ENCODE peak calls at places on chromosomes 5 and 9, in six cellular contexts. I is K562, A is HCT116, N is upper lobe of left lung, G is Panc1, D is GM12878. U is an unnamed sample. For H3K27me3, the result is how much of the 10 kb centered on the place peaks cover.

GRCh38 chr5:9375756-9376155 is 170.1 kb downstream of the SEMA5A start:
- ATAC-seq in I (no peak), A (no peak), N (no peak), G (no peak), D (no peak), U (no peak)

GRCh38 chr5:54785729-54786548 is 199.5 kb downstream of the ESM1 start:
- ATAC-seq in I (peak), A (no peak), N (peak), G (no peak), D (peak), U (peak)

GRCh38 chr5:141525659-141526058 is 36.8 kb downstream of the PCDHGC5 start:
- ATAC-seq in I (no peak), A (no peak), N (no peak), G (no peak), D (no peak), U (no peak)

GRCh38 chr9:133060417-133060841 is 1.4 kb upstream of the CEL start:
- ATAC-seq in I (peak), A (no peak), N (no peak), G (no peak), D (peak), U (no peak)

GRCh38 chr5:83029912-83030311 is 47.3 kb downstream of the TMEM167A start:
- ATAC-seq in I (peak), A (no peak), N (no peak), G (no peak), D (no peak), U (peak)

GRCh38 chr5:32145378-32145777 is 28.7 kb downstream of the GOLPH3 start:
- ATAC-seq in I (peak), A (no peak), N (no peak), G (no peak), D (no peak), U (no peak)

GRCh38 chr5:136957428-136957827 is 541.7 kb downstream of the SPOCK1 start:
- ATAC-seq in I (no peak), A (no peak), N (no peak), G (no peak), D (no peak), U (no peak)

GRCh38 chr5:119426059-119426458 is 26.2 kb upstream of the HSD17B4 start:
- ATAC-seq in I (no peak), A (no peak), N (no peak), G (no peak), D (no peak), U (no peak)

GRCh38 chr9:78919701-78920100 is 622.8 kb downstream of the PSAT1 start:
- ATAC-seq in I (no peak), A (no peak), N (no peak), G (no peak), D (no peak), U (no peak)

GRCh38 chr5:107669543-107670027 is 1.2 kb downstream of the EFNA5 start:
- ATAC-seq in I (no peak), A (no peak), N (no peak), G (peak), D (peak), U (no peak)

GRCh38 chr9:99563364-99563763 is 258.3 kb upstream of the NR4A3 start:
- ATAC-seq in I (peak), A (peak), N (no peak), G (no peak), D (no peak), U (no peak)

GRCh38 chr5:176601901-176602300 is 8.1 kb downstream of the GPRIN1 start:
- ATAC-seq in I (no peak), A (no peak), N (no peak), G (no peak), D (no peak), U (no peak)

GRCh38 chr5:140345919-140346347 is 470 bp downstream of the HBEGF start:
- ATAC-seq in I (peak), A (peak), N (peak), G (peak), D (peak), U (peak)

GRCh38 chr9:26271495-26272122 is 593.4 kb upstream of the TUSC1 start:
- ATAC-seq in I (no peak), A (no peak), N (no peak), G (no peak), D (no peak), U (no peak)

GRCh38 chr5:96096724-96097123 is 135.1 kb upstream of the ELL2 start:
- ATAC-seq in I (no peak), A (no peak), N (no peak), G (no peak), D (no peak), U (no peak)

GRCh38 chr5:137487600-137487999 is 11.5 kb downstream of the SPOCK1 start:
- ATAC-seq in I (no peak), A (no peak), N (no peak), G (no peak), D (no peak), U (peak)

GRCh38 chr9:131397100-131397790 is 3.4 kb downstream of the PRRC2B start:
- ATAC-seq in I (peak), A (no peak), N (no peak), G (no peak), D (peak), U (no peak)

GRCh38 chr5:106658150-106658549 is 1012.6 kb downstream of the EFNA5 start:
- ATAC-seq in I (no peak), A (no peak), N (no peak), G (no peak), D (no peak), U (no peak)

GRCh38 chr5:16600397-16600796 is 16.4 kb downstream of the RETREG1 start:
- ATAC-seq in I (peak), A (no peak), N (no peak), G (no peak), D (no peak), U (no peak)

GRCh38 chr5:113336975-113337374 is 97.8 kb downstream of the TSSK1B start:
- ATAC-seq in I (peak), A (peak), N (peak), G (peak), D (peak), U (peak)

GRCh38 chr9:14310247-14310646 is 3.7 kb downstream of the NFIB start:
- ATAC-seq in I (no peak), A (no peak), N (no peak), G (no peak), D (no peak), U (no peak)
- H3K27me3 ChIP-seq in I (under half), A (under half), N (under half), G (under half), D (under half), U (under half)

DNA sequence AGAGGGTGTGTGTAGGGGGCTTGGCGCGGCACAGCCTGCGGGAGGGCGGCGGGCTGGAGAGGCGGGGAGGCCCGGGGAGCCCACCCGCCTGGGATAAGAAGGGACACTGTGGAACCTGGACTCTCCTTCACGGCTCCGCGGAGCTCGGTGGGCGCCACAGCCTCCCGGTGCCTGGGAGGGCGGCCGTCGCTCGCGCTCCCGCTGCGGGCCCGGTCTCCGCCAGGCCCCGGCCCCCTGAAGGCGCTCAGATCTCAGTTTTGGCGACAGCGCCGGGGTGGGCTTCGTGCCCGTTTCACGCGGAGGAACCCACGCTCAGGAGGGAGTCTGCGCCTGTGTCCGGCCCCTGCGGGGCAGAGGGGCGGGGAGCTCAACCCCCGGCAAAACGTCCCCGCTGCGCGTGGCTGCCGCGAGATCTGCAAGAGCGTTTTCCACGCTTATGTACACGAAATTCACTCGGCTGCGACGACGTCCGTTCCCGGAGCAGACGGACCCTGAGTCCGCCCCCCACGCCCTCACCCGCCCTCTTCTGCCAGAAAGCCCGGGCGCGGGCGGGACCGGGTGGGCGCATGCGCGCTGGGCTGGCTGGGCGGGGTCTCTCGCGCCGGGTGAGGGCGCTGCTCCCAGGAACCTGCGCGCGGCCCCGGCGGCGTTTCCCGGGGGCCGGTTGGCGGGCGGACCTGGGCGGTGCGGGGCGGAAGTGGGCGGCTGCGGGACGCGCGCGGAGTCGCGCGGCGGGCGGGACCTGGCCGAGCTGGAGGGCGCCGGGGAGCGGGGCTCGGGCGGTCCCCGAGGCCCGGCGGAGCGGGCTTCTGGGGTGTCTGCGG is at the start of gene NELFB:
- ATAC-seq in I (peak), A (peak), N (peak), G (peak), D (peak), U (peak)
- TF ChIP-seq POLR2AphosphoS5 in I (peak), A (peak), N (peak), G (no peak), D (no peak), U (peak)

DNA sequence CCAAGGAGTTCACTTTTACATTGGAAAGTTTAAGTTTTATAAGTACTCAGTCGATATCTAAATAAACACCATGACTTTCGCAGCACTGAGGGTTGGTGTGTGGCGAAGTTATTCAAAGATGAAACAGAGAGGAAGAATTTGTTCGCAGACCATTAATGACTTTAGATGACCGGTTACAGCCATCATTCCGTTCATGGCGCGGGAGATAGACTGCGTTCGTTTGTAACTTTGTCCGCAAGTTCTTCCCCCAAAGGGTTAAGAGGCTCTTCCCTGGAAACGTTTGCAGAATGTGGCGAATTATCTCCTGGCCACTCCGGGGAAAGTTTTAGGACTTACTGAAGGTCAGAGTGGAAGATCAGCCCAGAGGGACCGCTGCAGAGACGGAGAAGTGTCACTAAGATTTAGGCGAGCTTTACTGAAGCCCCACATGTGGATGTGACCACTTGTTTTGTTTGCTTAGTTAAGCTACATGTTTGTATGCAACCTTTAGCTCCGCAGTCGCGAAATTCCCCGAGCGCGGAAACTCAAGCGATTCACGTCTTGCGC is 2.2 kb upstream of the FOXD1 start:
- ATAC-seq in I (no peak), A (no peak), N (no peak), G (no peak), D (no peak), U (no peak)
- H3K27me3 ChIP-seq in I (under half), A (under half), N (half or more), G (under half), D (under half), U (half or more)

DNA sequence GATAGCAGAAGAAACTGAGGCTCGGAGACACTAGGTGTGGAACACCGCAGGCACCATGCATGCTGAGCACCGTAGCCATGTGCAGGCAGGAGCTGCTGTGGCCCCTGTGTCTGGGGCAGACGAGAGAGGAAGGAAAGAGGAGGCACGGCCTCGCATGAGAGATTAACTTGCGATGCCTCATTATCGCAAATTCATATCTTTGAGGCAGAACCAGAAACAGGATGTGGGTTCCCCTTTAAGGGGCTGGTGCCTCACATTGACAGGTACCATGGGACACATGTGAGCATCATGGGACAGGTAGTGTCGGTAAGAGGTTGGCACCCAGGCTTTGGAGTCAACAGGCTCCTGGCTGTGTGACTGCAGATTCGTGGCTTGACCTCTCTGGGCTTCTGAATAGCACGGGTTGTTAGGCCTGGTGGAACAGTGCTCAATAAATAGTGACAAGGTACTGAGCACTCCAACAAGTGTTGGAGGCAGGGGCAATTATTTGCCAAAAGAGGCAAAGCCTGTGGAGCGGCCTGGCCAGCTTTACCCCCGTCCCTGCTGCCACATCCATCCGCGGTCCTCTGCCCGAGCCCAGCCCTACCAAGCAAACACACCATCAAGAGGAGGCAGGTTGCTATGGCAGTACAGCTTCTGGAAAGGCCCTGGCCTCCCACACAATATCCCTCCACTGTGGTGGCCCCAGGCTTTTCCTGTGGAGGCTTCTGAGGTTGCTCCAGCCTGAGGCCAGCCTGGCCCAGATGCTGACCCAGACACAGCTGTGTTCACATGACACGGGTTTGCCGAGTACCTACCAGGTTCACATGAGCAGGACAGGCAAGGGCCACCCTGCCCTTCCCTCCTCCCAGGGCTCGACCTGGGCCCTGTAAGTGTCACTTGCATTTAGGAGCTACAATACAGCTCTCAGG is 40.6 kb downstream of the NAIF1 start:
- ATAC-seq in I (peak), A (peak), N (peak), G (peak), D (peak), U (no peak)
- TF ChIP-seq POLR2AphosphoS5 in I (no peak), A (no peak), N (peak), G (no peak), D (no peak), U (no peak)

GRCh38 chr9:97858393-97858713 is 5.3 kb downstream of the FOXE1 start:
- ATAC-seq in I (no peak), A (no peak), N (no peak), G (no peak), D (no peak), U (no peak)
- H3K27me3 ChIP-seq in I (under half), A (under half), N (half or more), G (under half), D (under half), U (half or more)

GRCh38 chr9:33241298-33241697 is 1.3 kb downstream of the SPINK4 start:
- ATAC-seq in I (no peak), A (no peak), N (no peak), G (no peak), D (no peak), U (no peak)
- TF ChIP-seq POLR2AphosphoS5 in I (no peak), A (no peak), N (no peak), G (no peak), D (no peak), U (no peak)

GRCh38 chr9:68708513-68708912 is 3.5 kb downstream of the PIP5K1B start:
- ATAC-seq in I (no peak), A (no peak), N (no peak), G (no peak), D (peak), U (no peak)

GRCh38 chr9:68708089-68708488 is 3.0 kb downstream of the PIP5K1B start:
- ATAC-seq in I (no peak), A (no peak), N (no peak), G (no peak), D (no peak), U (no peak)

GRCh38 chr9:68710082-68710481 is 5.0 kb downstream of the PIP5K1B start:
- ATAC-seq in I (no peak), A (no peak), N (no peak), G (no peak), D (no peak), U (no peak)

GRCh38 chr9:68711281-68711680 is 6.2 kb downstream of the PIP5K1B start:
- ATAC-seq in I (no peak), A (no peak), N (no peak), G (no peak), D (no peak), U (no peak)

DNA sequence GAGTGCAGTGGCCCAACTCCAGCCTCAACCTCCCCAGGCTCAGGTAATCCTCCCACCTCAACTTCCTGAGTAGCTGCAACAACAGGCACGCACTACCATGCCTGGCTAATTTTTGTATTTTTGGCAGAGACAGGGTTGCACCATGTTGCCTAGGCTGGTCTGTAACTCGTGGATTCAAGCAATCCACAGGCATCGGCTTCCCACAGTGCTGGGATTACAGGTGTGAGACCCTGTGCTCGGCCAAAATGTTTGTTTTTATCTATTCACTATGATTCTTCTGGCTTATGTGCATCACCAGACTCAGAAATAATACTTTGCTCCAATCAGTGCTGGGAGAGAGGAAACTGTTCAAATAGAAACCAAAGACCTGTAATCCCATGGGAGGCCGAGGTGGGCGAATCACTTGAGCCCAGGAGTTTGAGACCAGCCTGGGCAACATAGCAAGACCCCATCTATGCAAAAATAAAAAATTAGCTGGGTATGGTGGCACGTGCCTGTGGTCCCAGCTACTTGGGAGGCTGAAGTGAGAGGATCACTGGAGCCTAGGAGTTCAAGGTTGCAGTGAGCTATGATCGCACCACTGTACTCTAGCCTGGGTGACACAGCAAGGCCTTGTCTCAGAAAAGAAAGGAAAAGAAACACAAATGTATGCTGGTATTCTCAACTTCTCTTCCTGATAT is 4.4 kb downstream of the PIP5K1B start:
- ATAC-seq in I (no peak), A (no peak), N (no peak), G (no peak), D (no peak), U (no peak)
- H3K27me3 ChIP-seq in I (under half), A (under half), N (under half), G (under half), D (under half), U (half or more)

GRCh38 chr9:87359264-87359663 is 138.4 kb upstream of the DAPK1 start:
- ATAC-seq in I (no peak), A (no peak), N (no peak), G (no peak), D (no peak), U (no peak)

GRCh38 chr9:87350915-87351314 is 146.8 kb upstream of the DAPK1 start:
- ATAC-seq in I (no peak), A (no peak), N (no peak), G (no peak), D (no peak), U (no peak)

GRCh38 chr9:87357600-87357999 is 140.1 kb upstream of the DAPK1 start:
- ATAC-seq in I (no peak), A (no peak), N (no peak), G (no peak), D (no peak), U (no peak)

GRCh38 chr9:87359958-87360601 is 137.6 kb upstream of the DAPK1 start:
- ATAC-seq in I (no peak), A (no peak), N (no peak), G (no peak), D (no peak), U (no peak)

GRCh38 chr9:87354176-87354575 is 143.5 kb upstream of the DAPK1 start:
- ATAC-seq in I (no peak), A (no peak), N (no peak), G (no peak), D (no peak), U (no peak)
- TF ChIP-seq POLR2AphosphoS5 in I (no peak), A (no peak), N (no peak), G (no peak), D (no peak), U (no peak)

DNA sequence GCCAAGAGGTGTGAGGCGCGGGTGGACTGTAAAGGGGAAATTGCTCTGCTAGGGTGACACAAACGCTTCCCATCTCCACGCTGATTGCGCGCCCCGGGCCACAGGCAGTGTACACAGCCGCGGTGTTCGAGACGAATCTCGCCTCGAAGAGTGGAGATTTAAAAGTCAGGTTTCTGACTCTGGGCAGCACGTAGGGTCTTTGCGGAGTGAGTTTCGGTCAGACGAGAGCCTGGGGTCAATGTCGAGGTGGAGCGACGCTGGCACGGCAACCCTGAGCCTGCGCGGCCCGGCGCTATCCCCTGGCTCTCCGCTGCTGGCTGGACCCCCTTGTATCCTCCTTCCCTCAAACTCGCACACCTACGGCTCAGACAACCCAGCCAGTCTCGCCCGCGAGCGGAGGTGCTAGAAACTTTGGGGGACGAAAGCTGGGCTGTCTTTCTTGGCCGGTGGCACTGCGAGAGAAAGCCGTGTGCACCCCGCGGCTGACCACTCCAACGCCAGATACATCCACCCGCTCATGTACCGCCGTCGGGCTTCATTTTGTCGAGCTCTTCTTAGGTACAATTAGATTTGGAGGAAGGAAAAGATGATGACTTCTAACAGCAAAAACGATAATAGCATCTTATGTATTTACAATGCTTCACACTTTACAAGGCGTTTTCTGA is 5.4 kb upstream of the FOXB2 start:
- ATAC-seq in I (no peak), A (no peak), N (no peak), G (no peak), D (no peak), U (no peak)
- H3K27me3 ChIP-seq in I (under half), A (under half), N (half or more), G (under half), D (under half), U (half or more)

U was measured in gastroesophageal sphincter.